ENCODE peak calls at places on chromosome 2, in nine cellular contexts. One of them, this sample, is unnamed.

GRCh38 chr2:167480232-167480985 is 592.1 kb downstream of the XIRP2 start:
- DNase-seq in coronary artery: no peak
- DNase-seq in IMR-90: no peak
- DNase-seq in body of pancreas: no peak
- DNase-seq in SK-N-SH: no peak
- DNase-seq in astrocyte of the spinal cord: no peak
- DNase-seq in hepatocyte: no peak
- DNase-seq in fibroblast of the aortic adventitia: no peak
- DNase-seq in thyroid gland: no peak
- DNase-seq in this sample: no peak

GRCh38 chr2:133967326-133967725 is 286.5 kb upstream of the MGAT5 start:
- DNase-seq in body of pancreas: no peak
- DNase-seq in astrocyte of the spinal cord: no peak
- DNase-seq in SK-N-SH: no peak
- DNase-seq in fibroblast of the aortic adventitia: no peak
- DNase-seq in thyroid gland: no peak
- DNase-seq in IMR-90: no peak
- DNase-seq in hepatocyte: no peak
- DNase-seq in coronary artery: no peak
- DNase-seq in this sample: no peak

GRCh38 chr2:29238497-29238896 is 123.3 kb downstream of the CLIP4 start:
- DNase-seq in fibroblast of the aortic adventitia: no peak
- DNase-seq in astrocyte of the spinal cord: no peak
- DNase-seq in SK-N-SH: peak
- DNase-seq in thyroid gland: peak
- DNase-seq in coronary artery: no peak
- DNase-seq in IMR-90: peak
- DNase-seq in hepatocyte: peak
- DNase-seq in body of pancreas: no peak
- DNase-seq in this sample: peak

GRCh38 chr2:43399515-43400245 is 173.3 kb upstream of the ZFP36L2 start:
- DNase-seq in fibroblast of the aortic adventitia: peak
- DNase-seq in SK-N-SH: peak
- DNase-seq in astrocyte of the spinal cord: peak
- DNase-seq in body of pancreas: no peak
- DNase-seq in coronary artery: no peak
- DNase-seq in thyroid gland: no peak
- DNase-seq in IMR-90: peak
- DNase-seq in hepatocyte: peak
- DNase-seq in this sample: no peak

GRCh38 chr2:172629586-172629985 is 73.7 kb downstream of the PDK1 start:
- DNase-seq in hepatocyte: no peak
- DNase-seq in astrocyte of the spinal cord: no peak
- DNase-seq in fibroblast of the aortic adventitia: no peak
- DNase-seq in SK-N-SH: no peak
- DNase-seq in body of pancreas: no peak
- DNase-seq in thyroid gland: no peak
- DNase-seq in coronary artery: no peak
- DNase-seq in IMR-90: no peak
- DNase-seq in this sample: no peak

GRCh38 chr2:152647417-152648010 is 69.7 kb downstream of the PRPF40A start:
- DNase-seq in astrocyte of the spinal cord: peak
- DNase-seq in thyroid gland: peak
- DNase-seq in hepatocyte: peak
- DNase-seq in fibroblast of the aortic adventitia: peak
- DNase-seq in SK-N-SH: no peak
- DNase-seq in coronary artery: no peak
- DNase-seq in IMR-90: peak
- DNase-seq in body of pancreas: peak
- DNase-seq in this sample: no peak

GRCh38 chr2:65070172-65070830 is 14.1 kb downstream of the CEP68 start:
- DNase-seq in body of pancreas: no peak
- DNase-seq in IMR-90: peak
- DNase-seq in fibroblast of the aortic adventitia: peak
- DNase-seq in hepatocyte: peak
- DNase-seq in SK-N-SH: no peak
- DNase-seq in coronary artery: peak
- DNase-seq in astrocyte of the spinal cord: peak
- DNase-seq in thyroid gland: peak
- DNase-seq in this sample: no peak

GRCh38 chr2:201046881-201047280 is 24.6 kb downstream of the HYCC2 start:
- DNase-seq in body of pancreas: no peak
- DNase-seq in IMR-90: no peak
- DNase-seq in coronary artery: no peak
- DNase-seq in thyroid gland: no peak
- DNase-seq in fibroblast of the aortic adventitia: no peak
- DNase-seq in hepatocyte: no peak
- DNase-seq in astrocyte of the spinal cord: no peak
- DNase-seq in SK-N-SH: no peak
- DNase-seq in this sample: no peak

GRCh38 chr2:9655441-9656269 is 24.9 kb upstream of the YWHAQ start:
- DNase-seq in IMR-90: peak
- DNase-seq in hepatocyte: no peak
- DNase-seq in astrocyte of the spinal cord: peak
- DNase-seq in SK-N-SH: no peak
- DNase-seq in coronary artery: no peak
- DNase-seq in body of pancreas: no peak
- DNase-seq in fibroblast of the aortic adventitia: peak
- DNase-seq in thyroid gland: no peak
- DNase-seq in this sample: no peak

GRCh38 chr2:119267604-119268003 is 44.0 kb downstream of the STEAP3 start:
- DNase-seq in thyroid gland: no peak
- DNase-seq in fibroblast of the aortic adventitia: no peak
- DNase-seq in IMR-90: no peak
- DNase-seq in SK-N-SH: no peak
- DNase-seq in hepatocyte: no peak
- DNase-seq in coronary artery: no peak
- DNase-seq in astrocyte of the spinal cord: no peak
- DNase-seq in body of pancreas: no peak
- DNase-seq in this sample: no peak

GRCh38 chr2:32711219-32711618 is 83.4 kb downstream of the TTC27 start:
- DNase-seq in body of pancreas: no peak
- DNase-seq in fibroblast of the aortic adventitia: peak
- DNase-seq in SK-N-SH: no peak
- DNase-seq in astrocyte of the spinal cord: peak
- DNase-seq in hepatocyte: no peak
- DNase-seq in thyroid gland: no peak
- DNase-seq in coronary artery: no peak
- DNase-seq in IMR-90: peak
- DNase-seq in this sample: no peak

GRCh38 chr2:189836644-189837043 is 52.4 kb downstream of the PMS1 start:
- DNase-seq in thyroid gland: no peak
- DNase-seq in coronary artery: no peak
- DNase-seq in SK-N-SH: no peak
- DNase-seq in fibroblast of the aortic adventitia: peak
- DNase-seq in IMR-90: peak
- DNase-seq in hepatocyte: no peak
- DNase-seq in astrocyte of the spinal cord: peak
- DNase-seq in body of pancreas: no peak
- DNase-seq in this sample: no peak

GRCh38 chr2:101474752-101475384 is at the start of gene RFX8:
- DNase-seq in body of pancreas: no peak
- DNase-seq in fibroblast of the aortic adventitia: peak
- DNase-seq in astrocyte of the spinal cord: peak
- DNase-seq in IMR-90: peak
- DNase-seq in coronary artery: no peak
- DNase-seq in SK-N-SH: no peak
- DNase-seq in hepatocyte: peak
- DNase-seq in thyroid gland: no peak
- DNase-seq in this sample: no peak

GRCh38 chr2:231360881-231361294 is 34.6 kb upstream of the B3GNT7 start:
- DNase-seq in body of pancreas: no peak
- DNase-seq in astrocyte of the spinal cord: no peak
- DNase-seq in SK-N-SH: no peak
- DNase-seq in fibroblast of the aortic adventitia: no peak
- DNase-seq in IMR-90: no peak
- DNase-seq in coronary artery: peak
- DNase-seq in hepatocyte: no peak
- DNase-seq in thyroid gland: no peak
- DNase-seq in this sample: no peak

GRCh38 chr2:8028036-8028435 is 653.8 kb upstream of the ID2 start:
- DNase-seq in IMR-90: no peak
- DNase-seq in body of pancreas: no peak
- DNase-seq in hepatocyte: no peak
- DNase-seq in astrocyte of the spinal cord: no peak
- DNase-seq in fibroblast of the aortic adventitia: no peak
- DNase-seq in SK-N-SH: no peak
- DNase-seq in thyroid gland: no peak
- DNase-seq in coronary artery: no peak
- DNase-seq in this sample: no peak

GRCh38 chr2:154720642-154721041 is 22.1 kb downstream of the KCNJ3 start:
- DNase-seq in astrocyte of the spinal cord: peak
- DNase-seq in coronary artery: no peak
- DNase-seq in fibroblast of the aortic adventitia: no peak
- DNase-seq in hepatocyte: peak
- DNase-seq in IMR-90: no peak
- DNase-seq in SK-N-SH: no peak
- DNase-seq in thyroid gland: no peak
- DNase-seq in body of pancreas: no peak
- DNase-seq in this sample: no peak

GRCh38 chr2:75537658-75538057 is 23.1 kb downstream of the EVA1A start:
- DNase-seq in thyroid gland: no peak
- DNase-seq in body of pancreas: no peak
- DNase-seq in hepatocyte: no peak
- DNase-seq in coronary artery: no peak
- DNase-seq in astrocyte of the spinal cord: no peak
- DNase-seq in fibroblast of the aortic adventitia: no peak
- DNase-seq in IMR-90: no peak
- DNase-seq in SK-N-SH: no peak
- DNase-seq in this sample: no peak

GRCh38 chr2:149038442-149039212 is at the start of gene LYPD6B:
- DNase-seq in SK-N-SH: peak
- DNase-seq in hepatocyte: peak
- DNase-seq in thyroid gland: peak
- DNase-seq in body of pancreas: peak
- DNase-seq in astrocyte of the spinal cord: no peak
- DNase-seq in IMR-90: no peak
- DNase-seq in fibroblast of the aortic adventitia: no peak
- DNase-seq in coronary artery: no peak
- DNase-seq in this sample: peak

GRCh38 chr2:217189131-217189530 is 329.3 kb upstream of the TNP1 start:
- DNase-seq in body of pancreas: no peak
- DNase-seq in thyroid gland: no peak
- DNase-seq in IMR-90: no peak
- DNase-seq in SK-N-SH: no peak
- DNase-seq in fibroblast of the aortic adventitia: no peak
- DNase-seq in coronary artery: no peak
- DNase-seq in astrocyte of the spinal cord: no peak
- DNase-seq in hepatocyte: no peak
- DNase-seq in this sample: no peak

GRCh38 chr2:69624153-69624552 is 19.4 kb downstream of the AAK1 start:
- DNase-seq in body of pancreas: no peak
- DNase-seq in coronary artery: no peak
- DNase-seq in IMR-90: peak
- DNase-seq in thyroid gland: no peak
- DNase-seq in astrocyte of the spinal cord: no peak
- DNase-seq in fibroblast of the aortic adventitia: peak
- DNase-seq in SK-N-SH: no peak
- DNase-seq in hepatocyte: no peak
- DNase-seq in this sample: no peak

GRCh38 chr2:27162151-27163121 is 13.6 kb downstream of the TCF23 start:
- DNase-seq in astrocyte of the spinal cord: no peak
- DNase-seq in SK-N-SH: no peak
- DNase-seq in hepatocyte: no peak
- DNase-seq in coronary artery: no peak
- DNase-seq in body of pancreas: no peak
- DNase-seq in thyroid gland: no peak
- DNase-seq in fibroblast of the aortic adventitia: peak
- DNase-seq in IMR-90: peak
- DNase-seq in this sample: no peak

GRCh38 chr2:212537311-212538155 is 1.1 kb downstream of the ERBB4 start:
- DNase-seq in astrocyte of the spinal cord: no peak
- DNase-seq in hepatocyte: peak
- DNase-seq in coronary artery: peak
- DNase-seq in thyroid gland: peak
- DNase-seq in SK-N-SH: peak
- DNase-seq in fibroblast of the aortic adventitia: no peak
- DNase-seq in body of pancreas: peak
- DNase-seq in IMR-90: no peak
- DNase-seq in this sample: peak

GRCh38 chr2:105761931-105762515 is 17.3 kb downstream of the NCK2 start:
- DNase-seq in body of pancreas: no peak
- DNase-seq in coronary artery: no peak
- DNase-seq in IMR-90: peak
- DNase-seq in fibroblast of the aortic adventitia: no peak
- DNase-seq in thyroid gland: no peak
- DNase-seq in hepatocyte: no peak
- DNase-seq in astrocyte of the spinal cord: peak
- DNase-seq in SK-N-SH: peak
- DNase-seq in this sample: no peak
- H3K4me3 ChIP-seq in body of pancreas: no peak
- H3K4me3 ChIP-seq in coronary artery: no peak
- H3K4me3 ChIP-seq in IMR-90: no peak
- H3K4me3 ChIP-seq in fibroblast of the aortic adventitia: no peak
- H3K4me3 ChIP-seq in thyroid gland: no peak
- H3K4me3 ChIP-seq in hepatocyte: no peak
- H3K4me3 ChIP-seq in astrocyte of the spinal cord: no peak
- H3K4me3 ChIP-seq in SK-N-SH: no peak
- H3K4me3 ChIP-seq in this sample: no peak

GRCh38 chr2:37623971-37624897 is 47.2 kb downstream of the CDC42EP3 start:
- DNase-seq in IMR-90: peak
- DNase-seq in astrocyte of the spinal cord: peak
- DNase-seq in fibroblast of the aortic adventitia: peak
- DNase-seq in coronary artery: no peak
- DNase-seq in thyroid gland: no peak
- DNase-seq in body of pancreas: no peak
- DNase-seq in SK-N-SH: no peak
- DNase-seq in hepatocyte: no peak
- DNase-seq in this sample: no peak
- H3K4me3 ChIP-seq in IMR-90: no peak
- H3K4me3 ChIP-seq in astrocyte of the spinal cord: no peak
- H3K4me3 ChIP-seq in fibroblast of the aortic adventitia: no peak
- H3K4me3 ChIP-seq in coronary artery: no peak
- H3K4me3 ChIP-seq in thyroid gland: no peak
- H3K4me3 ChIP-seq in body of pancreas: no peak
- H3K4me3 ChIP-seq in SK-N-SH: no peak
- H3K4me3 ChIP-seq in hepatocyte: no peak
- H3K4me3 ChIP-seq in this sample: no peak

DNA sequence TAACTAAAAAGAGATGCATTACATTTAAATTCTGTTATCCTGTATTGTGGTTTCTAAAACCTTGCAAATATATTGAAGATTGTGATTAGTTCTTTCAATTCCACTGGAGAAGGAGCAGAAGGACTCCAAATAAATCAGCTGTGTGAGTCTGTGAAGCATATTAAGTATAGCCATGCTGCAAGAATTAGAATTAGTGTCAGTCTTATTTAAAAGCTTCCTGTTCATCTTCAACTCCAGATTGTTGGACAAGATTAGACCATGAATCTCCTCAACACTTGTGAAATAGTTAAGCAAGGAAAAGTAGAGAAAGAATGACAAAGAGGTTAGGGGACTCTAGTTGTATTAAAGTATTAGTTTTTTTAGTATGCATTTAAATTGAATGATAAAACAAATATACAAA is 92.5 kb upstream of the LRP1B start:
- DNase-seq in hepatocyte: no peak
- DNase-seq in IMR-90: no peak
- DNase-seq in thyroid gland: no peak
- DNase-seq in astrocyte of the spinal cord: no peak
- DNase-seq in fibroblast of the aortic adventitia: no peak
- DNase-seq in coronary artery: no peak
- DNase-seq in body of pancreas: no peak
- DNase-seq in SK-N-SH: no peak
- DNase-seq in this sample: no peak
- H3K4me3 ChIP-seq in hepatocyte: no peak
- H3K4me3 ChIP-seq in IMR-90: no peak
- H3K4me3 ChIP-seq in thyroid gland: no peak
- H3K4me3 ChIP-seq in astrocyte of the spinal cord: no peak
- H3K4me3 ChIP-seq in fibroblast of the aortic adventitia: no peak
- H3K4me3 ChIP-seq in coronary artery: no peak
- H3K4me3 ChIP-seq in body of pancreas: no peak
- H3K4me3 ChIP-seq in SK-N-SH: no peak
- H3K4me3 ChIP-seq in this sample: no peak

GRCh38 chr2:157439792-157440186 is 4.1 kb downstream of the CYTIP start:
- DNase-seq in IMR-90: no peak
- DNase-seq in SK-N-SH: no peak
- DNase-seq in astrocyte of the spinal cord: no peak
- DNase-seq in fibroblast of the aortic adventitia: no peak
- DNase-seq in hepatocyte: no peak
- DNase-seq in coronary artery: no peak
- DNase-seq in thyroid gland: no peak
- DNase-seq in body of pancreas: no peak
- DNase-seq in this sample: no peak
- H3K4me3 ChIP-seq in IMR-90: no peak
- H3K4me3 ChIP-seq in SK-N-SH: no peak
- H3K4me3 ChIP-seq in astrocyte of the spinal cord: no peak
- H3K4me3 ChIP-seq in fibroblast of the aortic adventitia: no peak
- H3K4me3 ChIP-seq in hepatocyte: no peak
- H3K4me3 ChIP-seq in coronary artery: peak
- H3K4me3 ChIP-seq in thyroid gland: no peak
- H3K4me3 ChIP-seq in body of pancreas: no peak
- H3K4me3 ChIP-seq in this sample: no peak

This sample was measured in WERI-Rb-1.